ENCODE peak calls at places on chromosome X, in seven cellular contexts. C is IMR-90, J is H9, W is mesenchymal stem cell, A is trophoblast cell, U is neuronal stem cell, O is H1. Y is an unnamed sample.

GRCh38 chrX:118773782-118774181 is 46.4 kb downstream of the IL13RA1 start:
- DNase-seq in C (no peak), J (no peak), W (no peak), A (peak), U (no peak), O (no peak), Y (no peak)

GRCh38 chrX:80216086-80216485 is 201.5 kb downstream of the TBX22 start:
- DNase-seq in C (no peak), J (no peak), W (no peak), A (no peak), U (no peak), O (no peak), Y (no peak)

GRCh38 chrX:112695494-112695893 is 15.8 kb upstream of the LHFPL1 start:
- DNase-seq in C (no peak), J (no peak), W (no peak), A (no peak), U (no peak), O (no peak), Y (no peak)

GRCh38 chrX:78658851-78659744 is at the start of gene RTL3:
- DNase-seq in C (peak), J (no peak), W (peak), A (no peak), U (no peak), O (no peak), Y (no peak)

GRCh38 chrX:120514236-120514635 is 45.1 kb upstream of the LAMP2 start:
- DNase-seq in C (peak), J (peak), W (peak), A (no peak), U (no peak), O (no peak), Y (peak)

GRCh38 chrX:55056820-55057690 is 17.8 kb upstream of the PAGE2B start:
- DNase-seq in C (peak), J (no peak), W (peak), A (no peak), U (no peak), O (no peak), Y (peak)

GRCh38 chrX:153582896-153583295 is 16.0 kb downstream of the CCNQ start:
- DNase-seq in C (peak), J (no peak), W (peak), A (peak), U (no peak), O (no peak), Y (no peak)

GRCh38 chrX:95675794-95676193 is 1008.8 kb upstream of the DIAPH2 start:
- DNase-seq in C (no peak), J (no peak), W (no peak), A (no peak), U (no peak), O (no peak), Y (peak)

GRCh38 chrX:12955882-12956703 is 18.8 kb upstream of the TMSB4X start:
- DNase-seq in C (peak), J (no peak), W (peak), A (no peak), U (no peak), O (no peak), Y (peak)

GRCh38 chrX:21747523-21747922 is 10.4 kb downstream of the SMPX start:
- DNase-seq in C (no peak), J (no peak), W (no peak), A (no peak), U (no peak), O (no peak), Y (peak)

GRCh38 chrX:2608638-2609430 is 82.3 kb upstream of the CD99 start:
- DNase-seq in C (peak), J (peak), W (peak), A (peak), U (peak), O (peak), Y (peak)

GRCh38 chrX:19750028-19750786 is 137.2 kb downstream of the SH3KBP1 start:
- DNase-seq in C (no peak), J (no peak), W (peak), A (no peak), U (no peak), O (no peak), Y (no peak)

GRCh38 chrX:123169247-123169901 is 14.7 kb upstream of the GRIA3 start:
- DNase-seq in C (no peak), J (no peak), W (no peak), A (no peak), U (no peak), O (no peak), Y (no peak)

GRCh38 chrX:120429776-120430535 is 39.1 kb downstream of the LAMP2 start:
- DNase-seq in C (no peak), J (no peak), W (no peak), A (no peak), U (no peak), O (no peak), Y (no peak)

GRCh38 chrX:150084474-150085229 is 146.4 kb upstream of the EOLA2 start:
- DNase-seq in C (peak), J (no peak), W (no peak), A (no peak), U (no peak), O (no peak), Y (no peak)

GRCh38 chrX:103556941-103557340 is 28.4 kb upstream of the TCEAL4 start:
- DNase-seq in C (no peak), J (peak), W (no peak), A (no peak), U (no peak), O (no peak), Y (peak)

GRCh38 chrX:103565752-103566151 is 19.6 kb upstream of the TCEAL4 start:
- DNase-seq in C (peak), J (no peak), W (peak), A (no peak), U (no peak), O (no peak), Y (no peak)

GRCh38 chrX:103565197-103565596 is 20.1 kb upstream of the TCEAL4 start:
- DNase-seq in C (no peak), J (no peak), W (no peak), A (no peak), U (no peak), O (no peak), Y (no peak)

DNA sequence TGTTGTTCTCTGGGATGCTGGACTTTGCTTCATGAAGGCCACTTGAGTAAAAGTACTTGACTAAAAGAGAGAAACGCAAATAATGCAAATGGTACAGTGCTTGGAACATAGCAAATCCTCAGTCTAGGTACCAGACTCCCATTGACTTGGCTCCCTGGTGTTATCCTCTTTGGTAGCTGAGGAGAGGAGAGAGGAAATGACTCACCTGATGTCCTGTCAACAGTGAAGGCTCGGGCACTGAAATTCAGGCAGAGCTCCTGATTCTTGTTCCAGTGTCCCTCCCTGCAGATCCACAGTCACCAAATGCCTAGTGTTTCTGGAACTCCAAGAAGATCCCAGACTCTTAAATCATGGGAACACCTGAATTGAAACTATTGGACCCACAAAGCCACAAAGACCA is 22.5 kb upstream of the TCEAL4 start:
- DNase-seq in C (no peak), J (no peak), W (no peak), A (no peak), U (no peak), O (no peak), Y (no peak)
- H2AK5ac ChIP-seq in C (no peak), J (no peak), W (no peak), A (no peak), U (no peak), O (no peak), Y (no peak)

GRCh38 chrX:134640914-134641313 is 17.4 kb downstream of the PLAC1 start:
- DNase-seq in C (no peak), J (no peak), W (no peak), A (no peak), U (no peak), O (no peak), Y (no peak)

GRCh38 chrX:134646671-134647070 is 11.6 kb downstream of the PLAC1 start:
- DNase-seq in C (no peak), J (no peak), W (no peak), A (no peak), U (no peak), O (no peak), Y (no peak)

GRCh38 chrX:134636859-134637258 is 21.4 kb downstream of the PLAC1 start:
- DNase-seq in C (peak), J (no peak), W (no peak), A (no peak), U (no peak), O (no peak), Y (no peak)

GRCh38 chrX:134646170-134646569 is 12.1 kb downstream of the PLAC1 start:
- DNase-seq in C (no peak), J (no peak), W (no peak), A (no peak), U (no peak), O (no peak), Y (no peak)

DNA sequence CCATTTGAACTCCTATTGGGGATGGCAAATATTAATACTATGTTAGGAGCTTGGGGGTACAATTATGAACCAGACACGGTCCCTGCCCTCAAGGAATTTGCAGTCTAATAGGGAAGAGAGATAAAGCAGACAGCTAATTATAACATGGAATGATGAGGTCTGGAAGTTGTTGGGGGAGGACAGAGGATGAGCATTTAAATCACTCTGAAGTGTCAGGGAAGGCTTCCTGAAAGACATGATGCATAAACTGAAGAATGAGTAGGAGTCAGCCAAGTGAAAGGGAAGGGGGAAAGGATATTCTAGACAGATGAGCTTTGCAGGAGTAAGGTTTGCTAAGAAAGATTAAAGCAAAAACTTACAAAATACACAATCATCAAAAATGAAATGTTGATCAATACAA is 15.9 kb downstream of the PLAC1 start:
- DNase-seq in C (no peak), J (no peak), W (no peak), A (no peak), U (no peak), O (no peak), Y (no peak)
- H2AK5ac ChIP-seq in C (no peak), J (no peak), W (no peak), A (no peak), U (no peak), O (no peak), Y (no peak)

DNA sequence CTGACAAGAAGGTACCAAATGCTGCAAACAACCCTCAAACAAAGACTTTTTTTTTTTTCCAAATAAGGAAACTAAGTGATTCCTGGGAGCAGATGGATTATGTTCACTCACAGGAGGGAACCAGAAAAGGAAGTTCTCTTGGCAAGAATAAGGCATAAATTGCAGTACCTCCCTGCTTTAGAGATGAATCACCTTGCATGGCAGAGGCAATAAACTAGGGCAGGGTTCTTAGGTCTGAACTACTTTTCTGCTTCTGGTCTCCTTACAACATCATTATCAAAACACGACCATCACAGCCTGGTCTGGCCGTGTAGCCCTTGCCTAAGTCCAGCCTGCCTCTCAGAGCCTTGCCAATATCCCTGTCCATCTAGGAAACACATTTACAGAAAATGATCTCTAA is 6.3 kb downstream of the TMEM31 start:
- DNase-seq in C (peak), J (no peak), W (peak), A (no peak), U (no peak), O (no peak), Y (no peak)
- H2AK5ac ChIP-seq in C (no peak), J (no peak), W (no peak), A (no peak), U (no peak), O (no peak), Y (no peak)

DNA sequence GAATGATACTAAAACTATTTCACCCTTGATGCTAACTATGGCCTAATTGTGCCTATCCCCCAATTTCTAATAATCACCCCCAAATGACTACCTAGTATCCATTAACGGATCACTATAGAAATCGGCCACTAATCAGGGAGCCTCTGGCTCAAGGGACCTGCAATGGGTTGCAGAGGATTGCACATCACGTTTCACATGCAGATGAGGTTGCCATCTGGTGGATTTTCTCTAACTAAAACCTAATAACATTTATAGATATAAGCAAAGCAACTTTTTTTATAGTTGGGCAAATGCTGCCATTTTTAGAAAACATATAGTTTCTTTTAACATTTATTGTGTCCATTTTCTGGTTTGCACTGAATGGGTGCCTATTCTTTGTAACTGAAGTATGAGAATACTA is 28.3 kb upstream of the ALG13 start:
- DNase-seq in C (no peak), J (no peak), W (peak), A (no peak), U (no peak), O (no peak), Y (peak)
- H2AK5ac ChIP-seq in C (no peak), J (no peak), W (no peak), A (no peak), U (no peak), O (no peak), Y (no peak)